ENCODE peak calls at places on chromosomes 7 and 10, in five cellular contexts. P is T-helper 22 cell; F is NCI-H1105 treated with DMSO at 0.1 percent for 48 hours; C is stimulated activated CD4-positive, alpha-beta T cell treated with anti-CD3 and anti-CD28 coated beads, Interleukin-15, amount 100 ng/mL, for 1 hour; D is breast epithelium. M is an unnamed sample.

GRCh38 chr10:133421336-133422222 is 2.8 kb downstream of the SPRN start:
- DNase-seq in P (no peak), F (no peak), C (no peak), D (no peak), M (no peak)

GRCh38 chr7:25926009-25926408 is 226.0 kb upstream of the NFE2L3 start:
- DNase-seq in P (no peak), F (no peak), C (no peak), D (no peak), M (no peak)

GRCh38 chr7:75872073-75872782 is 6.6 kb upstream of the RHBDD2 start:
- DNase-seq in P (no peak), F (no peak), C (no peak), D (no peak), M (no peak)

GRCh38 chr7:12357508-12357907 is 46.2 kb downstream of the VWDE start:
- DNase-seq in P (no peak), F (peak), C (no peak), D (no peak), M (no peak)

GRCh38 chr10:17671307-17671706 is 27.4 kb downstream of the STAM start:
- DNase-seq in P (no peak), F (no peak), C (no peak), D (no peak), M (no peak)

GRCh38 chr7:91784469-91784868 is 96.0 kb downstream of the MTERF1 start:
- DNase-seq in P (no peak), F (peak), C (no peak), D (no peak), M (no peak)

GRCh38 chr7:51324206-51324884 is 7.7 kb upstream of the COBL start:
- DNase-seq in P (no peak), F (no peak), C (no peak), D (no peak), M (no peak)

GRCh38 chr10:76089626-76090185 is 658.3 kb downstream of the LRMDA start:
- DNase-seq in P (no peak), F (no peak), C (no peak), D (no peak), M (no peak)

GRCh38 chr7:24972991-24973390 is 7.0 kb downstream of the OSBPL3 start:
- DNase-seq in P (no peak), F (no peak), C (no peak), D (no peak), M (no peak)

GRCh38 chr10:128873408-128873807 is 593.6 kb upstream of the MGMT start:
- DNase-seq in P (no peak), F (no peak), C (no peak), D (no peak), M (no peak)

GRCh38 chr7:29000346-29000745 is 42.2 kb upstream of the TRIL start:
- DNase-seq in P (no peak), F (no peak), C (no peak), D (no peak), M (no peak)

GRCh38 chr7:504221-505081 is 15.2 kb downstream of the PDGFA start:
- DNase-seq in P (no peak), F (no peak), C (no peak), D (no peak), M (no peak)

GRCh38 chr10:19947203-19947602 is 131.0 kb downstream of the PLXDC2 start:
- DNase-seq in P (no peak), F (no peak), C (no peak), D (no peak), M (no peak)

GRCh38 chr10:97153276-97153850 is 32.4 kb downstream of the SLIT1 start:
- DNase-seq in P (no peak), F (no peak), C (no peak), D (no peak), M (no peak)

GRCh38 chr10:105774881-105775280 is 1133.8 kb downstream of the SORCS3 start:
- DNase-seq in P (no peak), F (no peak), C (no peak), D (no peak), M (no peak)

GRCh38 chr10:99279626-99280111 is 44.0 kb upstream of the HPSE2 start:
- DNase-seq in P (no peak), F (no peak), C (no peak), D (no peak), M (no peak)

GRCh38 chr10:124033887-124034218 is 59.5 kb downstream of the CHST15 start:
- DNase-seq in P (no peak), F (no peak), C (no peak), D (no peak), M (no peak)

GRCh38 chr7:15397159-15397550 is 164.7 kb downstream of the AGMO start:
- DNase-seq in P (no peak), F (no peak), C (no peak), D (no peak), M (no peak)

GRCh38 chr10:43117031-43117776 is 21.0 kb upstream of the CSGALNACT2 start:
- DNase-seq in P (no peak), F (no peak), C (no peak), D (no peak), M (no peak)

GRCh38 chr7:26292768-26293560 is 1.3 kb downstream of the SNX10 start:
- DNase-seq in P (no peak), F (no peak), C (no peak), D (peak), M (no peak)

GRCh38 chr7:141013345-141013715 is 1.4 kb downstream of the MRPS33 start:
- DNase-seq in P (no peak), F (no peak), C (no peak), D (no peak), M (no peak)

GRCh38 chr10:31030216-31030615 is 1.4 kb downstream of the ZNF438 start:
- DNase-seq in P (no peak), F (no peak), C (no peak), D (no peak), M (no peak)

GRCh38 chr7:74284781-74285259 is 4.4 kb upstream of the CLIP2 start:
- DNase-seq in P (no peak), F (no peak), C (no peak), D (no peak), M (no peak)

GRCh38 chr10:49596836-49597235 is 13.3 kb upstream of the SLC18A3 start:
- DNase-seq in P (no peak), F (no peak), C (no peak), D (no peak), M (no peak)

GRCh38 chr7:131625817-131626372 is 69.5 kb upstream of the PODXL start:
- DNase-seq in P (no peak), F (no peak), C (no peak), D (no peak), M (no peak)

M was measured in activated CD8-positive, alpha-beta T cell treated with anti-CD3 and anti-CD28 coated beads, Interleukin-2, amount 10 ng/mL, durations not matched to agents 7 days and 5 days.